ENCODE peak calls at places on chromosomes 4 and X, in seven cellular contexts. B, S, C, E, Z, J and Y are unnamed samples.

GRCh38 chrX:111823068-111823467 is 52.9 kb upstream of the TRPC5OS start:
- DNase-seq in C (no peak), Z (no peak), B (peak), J (no peak), E (no peak), S (no peak), Y (no peak)

GRCh38 chr4:139776235-139776634 is 110.6 kb downstream of the MGST2 start:
- DNase-seq in C (no peak), E (no peak), B (no peak), S (no peak), J (no peak), Z (no peak), Y (no peak)

GRCh38 chrX:154719132-154719675 is 31.7 kb downstream of the GAB3 start:
- DNase-seq in B (peak), C (no peak), J (no peak), S (no peak), Z (peak), E (no peak), Y (no peak)

GRCh38 chr4:26632916-26633315 is 49.0 kb downstream of the TBC1D19 start:
- DNase-seq in E (no peak), S (no peak), Z (no peak), B (no peak), J (no peak), C (no peak), Y (no peak)

GRCh38 chr4:79209822-79210635 is 115.8 kb downstream of the NAA11 start:
- DNase-seq in B (peak), C (no peak), Z (no peak), J (no peak), E (peak), S (peak), Y (no peak)

GRCh38 chrX:10062980-10063379 is 93.8 kb upstream of the CLCN4 start:
- DNase-seq in Z (no peak), J (no peak), B (no peak), S (no peak), E (no peak), C (no peak), Y (no peak)

GRCh38 chr4:102541708-102542107 is 40.5 kb downstream of the NFKB1 start:
- DNase-seq in Z (no peak), C (no peak), S (peak), E (no peak), J (no peak), B (no peak), Y (no peak)

GRCh38 chrX:11543249-11543648 is 122.5 kb downstream of the ARHGAP6 start:
- DNase-seq in Z (no peak), J (no peak), B (no peak), S (no peak), C (no peak), E (no peak), Y (no peak)

GRCh38 chr4:186368291-186368690 is 102.3 kb downstream of the F11 start:
- DNase-seq in Z (no peak), B (no peak), C (no peak), S (no peak), E (no peak), J (no peak), Y (peak)

GRCh38 chr4:4461178-4461577 is 74.3 kb downstream of the NSG1 start:
- DNase-seq in E (no peak), B (no peak), J (no peak), S (no peak), Z (no peak), C (no peak), Y (no peak)
- H3K27ac ChIP-seq in E (no peak), B (no peak), J (no peak), S (no peak), Z (no peak), C (no peak), Y (no peak)

GRCh38 chr4:169314906-169315305 is 44.1 kb upstream of the SH3RF1 start:
- DNase-seq in S (peak), B (peak), E (peak), J (peak), Z (no peak), C (peak), Y (peak)

GRCh38 chr4:169309326-169309967 is 38.7 kb upstream of the SH3RF1 start:
- DNase-seq in C (no peak), B (no peak), S (no peak), J (no peak), E (no peak), Z (no peak), Y (no peak)

GRCh38 chr4:169313732-169314131 is 43.0 kb upstream of the SH3RF1 start:
- DNase-seq in C (no peak), B (no peak), Z (no peak), E (no peak), J (no peak), S (no peak), Y (no peak)

GRCh38 chr4:169312690-169313422 is 42.1 kb upstream of the SH3RF1 start:
- DNase-seq in E (no peak), B (no peak), S (no peak), Z (no peak), J (no peak), C (no peak), Y (no peak)

DNA sequence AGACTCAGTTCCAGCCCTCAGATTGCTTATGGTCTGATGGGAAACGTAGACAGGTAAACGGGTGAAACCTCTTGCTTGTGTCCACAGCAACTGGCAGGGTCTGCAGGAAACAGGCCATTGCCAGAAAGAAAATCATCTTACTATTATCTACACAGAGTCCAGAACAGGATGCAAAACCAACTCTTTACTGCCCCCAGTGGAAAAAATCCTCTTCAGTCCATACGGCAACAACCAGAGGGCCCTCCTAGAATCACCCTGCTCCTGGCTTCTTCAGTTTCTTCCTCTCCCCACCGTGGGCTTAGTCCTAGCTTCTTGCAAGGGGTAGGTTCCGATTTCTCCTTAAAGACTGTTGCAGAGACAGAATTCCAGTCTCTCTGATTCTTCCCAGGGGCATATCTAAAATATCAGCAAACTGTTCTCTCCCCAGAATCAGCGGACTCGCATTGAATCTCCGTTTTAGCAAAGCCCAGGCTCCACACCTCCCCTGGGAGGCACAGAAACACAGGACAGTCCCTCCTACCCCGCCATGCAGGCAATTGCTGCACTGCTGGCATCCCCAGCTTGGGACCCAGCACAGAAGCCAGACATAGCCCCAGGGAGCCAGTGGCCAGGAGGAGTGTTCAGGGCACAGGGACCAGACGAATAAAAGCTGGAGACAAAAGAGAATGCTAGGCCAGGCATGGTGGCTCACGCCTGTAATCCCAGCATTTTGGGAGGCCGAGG is 41.0 kb upstream of the SH3RF1 start:
- DNase-seq in J (no peak), Z (no peak), E (peak), C (no peak), B (peak), S (no peak), Y (peak)
- TF ChIP-seq CTCF in J (peak), Z (no peak), E (peak), C (peak), B (peak), S (peak), Y (no peak)

GRCh38 chrX:12991575-12991974 is 16.7 kb downstream of the TMSB4X start:
- DNase-seq in C (no peak), Z (no peak), S (no peak), J (no peak), E (no peak), B (no peak), Y (no peak)

GRCh38 chrX:12996934-12997435 is 22.1 kb downstream of the TMSB4X start:
- DNase-seq in J (no peak), E (no peak), S (no peak), B (no peak), Z (no peak), C (no peak), Y (no peak)

GRCh38 chrX:12992544-12993118 is 17.7 kb downstream of the TMSB4X start:
- DNase-seq in S (no peak), J (no peak), Z (no peak), B (no peak), E (no peak), C (no peak), Y (no peak)

GRCh38 chrX:12994321-12994720 is 19.4 kb downstream of the TMSB4X start:
- DNase-seq in B (no peak), C (no peak), J (no peak), Z (no peak), E (no peak), S (no peak), Y (no peak)

GRCh38 chrX:12993823-12994222 is 18.9 kb downstream of the TMSB4X start:
- DNase-seq in S (no peak), C (no peak), Z (no peak), J (no peak), E (no peak), B (no peak), Y (no peak)
- H3K27ac ChIP-seq in S (no peak), C (no peak), Z (no peak), J (no peak), E (no peak), B (no peak), Y (no peak)

DNA sequence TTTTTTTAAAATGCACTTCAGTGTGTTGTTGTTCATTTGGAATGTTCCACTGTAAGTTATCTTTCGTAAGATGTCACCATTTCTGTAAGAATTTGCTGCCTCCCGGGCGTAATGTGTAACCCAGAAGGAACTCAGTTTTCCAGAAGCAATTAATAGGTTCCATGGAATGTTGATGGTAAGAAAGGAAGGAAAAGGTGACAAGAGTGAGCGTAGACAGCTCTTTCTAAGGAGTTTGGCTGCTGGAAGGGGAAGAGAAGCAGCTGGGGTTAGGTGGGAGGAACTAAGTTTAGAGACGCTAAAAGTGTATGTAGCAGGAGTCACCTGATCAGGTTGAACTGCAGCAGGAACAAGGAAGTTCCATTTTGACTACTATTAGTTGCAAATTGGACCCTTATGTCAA is 35.9 kb downstream of the PNMA5 start:
- DNase-seq in J (no peak), Z (no peak), E (no peak), C (no peak), S (no peak), B (no peak), Y (peak)
- TF ChIP-seq CTCF in J (no peak), Z (no peak), E (no peak), C (no peak), S (no peak), B (no peak), Y (no peak)

DNA sequence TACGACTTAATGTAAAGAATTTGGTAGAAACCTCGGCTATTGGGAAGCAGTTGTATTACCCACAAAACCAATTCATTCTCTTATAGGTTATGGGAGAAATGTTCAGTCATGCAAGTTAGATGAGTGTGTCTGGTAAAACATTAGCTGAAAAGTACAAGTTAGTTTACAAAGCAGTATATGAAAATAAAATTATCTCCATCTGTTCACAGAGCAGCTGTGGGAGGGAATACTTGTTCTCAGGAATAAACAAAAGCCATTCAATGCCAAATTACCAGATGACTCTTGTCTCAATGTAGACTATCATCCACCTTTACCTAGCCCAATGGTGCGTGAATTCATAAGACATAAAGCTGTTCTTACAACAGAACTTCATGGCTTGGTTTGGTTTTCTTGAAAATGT is 28.6 kb downstream of the STAP1 start:
- DNase-seq in Z (no peak), J (no peak), B (no peak), E (no peak), S (no peak), C (no peak), Y (no peak)
- H3K27ac ChIP-seq in Z (no peak), J (no peak), B (no peak), E (no peak), S (no peak), C (no peak), Y (no peak)